ENCODE peak calls at places on chromosomes 3 and 15, in ten cellular contexts. I, J, M, G, U, V, E, K, Y and N are unnamed samples.

GRCh38 chr15:77633134-77633912 is 611 bp upstream of the LINGO1 start:
- DNase-seq in E (peak; percentile 85), Y (peak; percentile 87), U (peak; percentile 90), V (peak; percentile 74), K (peak; percentile 26), I (peak; percentile 90), M (peak; percentile 91), G (peak; percentile 95), J (peak; percentile 93), N (peak; percentile 95)

GRCh38 chr3:160837394-160837975 is 81.5 kb downstream of the PPM1L start:
- DNase-seq in E (no peak), M (peak; percentile 25), I (no peak), V (no peak), J (no peak), K (no peak), G (no peak), Y (no peak), U (no peak), N (no peak)

GRCh38 chr3:140499114-140499757 is 178.6 kb upstream of the TRIM42 start:
- DNase-seq in V (no peak), U (no peak), G (no peak), I (no peak), Y (no peak), E (peak; percentile 28), K (peak; percentile 9), J (no peak), M (no peak), N (peak; percentile 6)

GRCh38 chr3:4935347-4935746 is 43.9 kb upstream of the BHLHE40 start:
- DNase-seq in U (no peak), K (no peak), Y (no peak), V (no peak), I (no peak), M (no peak), G (no peak), J (no peak), E (peak; percentile 72), N (no peak)

GRCh38 chr15:101105059-101105851 is 146.6 kb downstream of the CHSY1 start:
- DNase-seq in U (peak; percentile 59), E (peak; percentile 11), J (no peak), M (no peak), G (no peak), Y (no peak), I (no peak), V (no peak), K (no peak), N (no peak)

GRCh38 chr3:49607105-49607591 is 52.9 kb downstream of the BSN start:
- DNase-seq in V (no peak), U (no peak), G (no peak), K (peak; percentile 60), I (no peak), E (peak; percentile 41), J (peak; percentile 36), M (no peak), Y (peak; percentile 55), N (no peak)

GRCh38 chr3:142886021-142886420 is 2.9 kb downstream of the PCOLCE2 start:
- DNase-seq in V (no peak), G (no peak), U (no peak), M (no peak), E (no peak), J (no peak), Y (no peak), K (no peak), I (no peak), N (no peak)

GRCh38 chr15:31349233-31350141 is 22.9 kb downstream of the KLF13 start:
- DNase-seq in J (no peak), K (no peak), I (peak; percentile 14), V (no peak), E (no peak), G (no peak), M (no peak), U (no peak), Y (no peak), N (no peak)

GRCh38 chr3:72303926-72304325 is 519.0 kb upstream of the PROK2 start:
- DNase-seq in I (no peak), E (no peak), G (no peak), M (no peak), V (no peak), U (no peak), K (no peak), J (no peak), Y (no peak), N (peak; percentile 70)

GRCh38 chr3:3665961-3666640 is 133.1 kb upstream of the LRRN1 start:
- DNase-seq in E (no peak), U (peak; percentile 76), J (no peak), M (no peak), I (peak; percentile 63), G (no peak), Y (no peak), K (no peak), V (no peak), N (no peak)

DNA sequence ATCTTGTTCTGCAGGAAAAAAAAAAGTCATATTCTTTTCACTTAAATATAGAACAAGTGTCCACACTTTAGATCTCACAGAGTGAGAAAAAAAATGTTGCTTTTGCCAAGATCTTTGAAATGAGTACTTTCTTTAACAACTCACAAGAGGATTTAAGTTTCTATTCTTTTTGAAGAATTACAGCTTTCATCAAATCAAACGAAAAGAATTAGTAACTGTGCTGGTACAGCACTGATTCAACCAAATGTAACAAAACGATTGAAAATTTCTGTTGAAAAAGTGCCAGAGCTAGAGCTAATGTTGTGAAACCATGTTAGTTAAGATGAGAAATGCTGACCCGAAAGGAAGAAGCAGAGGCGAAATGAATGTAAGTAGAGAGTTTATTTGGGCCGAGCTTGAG is 300.2 kb downstream of the GABRB3 start:
- DNase-seq in Y (no peak), I (no peak), G (no peak), V (no peak), M (no peak), U (no peak), E (no peak), J (no peak), K (no peak), N (no peak)
- H3K9me3 ChIP-seq in Y (no peaks in the 10 kb centered on the region), I (peaks cover 24% of the 10 kb centered on the region), G (peaks cover 10% of the 10 kb centered on the region), V (no peaks in the 10 kb centered on the region), M (no peaks in the 10 kb centered on the region), U (peaks cover 40% of the 10 kb centered on the region), E (no peaks in the 10 kb centered on the region), J (no peaks in the 10 kb centered on the region), K (peaks cover 8% of the 10 kb centered on the region), N (no peaks in the 10 kb centered on the region)

GRCh38 chr3:148023994-148024393 is 614.8 kb downstream of the ZIC1 start:
- DNase-seq in M (no peak), Y (no peak), G (no peak), J (no peak), I (no peak), U (peak; percentile 24), V (no peak), K (no peak), E (peak; percentile 17), N (peak; percentile 82)
- H3K27ac ChIP-seq in M (no peak overlapping the region), Y (no peak overlapping the region), G (no peak overlapping the region), J (no peak overlapping the region), I (no peak overlapping the region), U (no peak overlapping the region), V (no peak overlapping the region), K (no peak overlapping the region), E (no peak overlapping the region), N (no peak overlapping the region)

GRCh38 chr3:115072265-115073008 is 74.7 kb downstream of the ZBTB20 start:
- DNase-seq in K (no peak), G (no peak), E (peak; percentile 38), U (no peak), V (no peak), J (no peak), I (no peak), M (no peak), Y (no peak), N (peak; percentile 64)

GRCh38 chr3:115071122-115071521 is 76.0 kb downstream of the ZBTB20 start:
- DNase-seq in J (no peak), G (no peak), Y (no peak), V (no peak), M (no peak), U (no peak), K (no peak), E (no peak), I (no peak), N (no peak)

GRCh38 chr3:115074502-115074901 is 72.6 kb downstream of the ZBTB20 start:
- DNase-seq in Y (no peak), E (no peak), U (no peak), I (no peak), V (no peak), K (no peak), G (no peak), J (no peak), M (no peak), N (peak; percentile 58)

GRCh38 chr3:115071611-115072010 is 75.5 kb downstream of the ZBTB20 start:
- DNase-seq in E (no peak), U (no peak), Y (no peak), G (no peak), V (no peak), J (no peak), K (no peak), M (no peak), I (no peak), N (no peak)

DNA sequence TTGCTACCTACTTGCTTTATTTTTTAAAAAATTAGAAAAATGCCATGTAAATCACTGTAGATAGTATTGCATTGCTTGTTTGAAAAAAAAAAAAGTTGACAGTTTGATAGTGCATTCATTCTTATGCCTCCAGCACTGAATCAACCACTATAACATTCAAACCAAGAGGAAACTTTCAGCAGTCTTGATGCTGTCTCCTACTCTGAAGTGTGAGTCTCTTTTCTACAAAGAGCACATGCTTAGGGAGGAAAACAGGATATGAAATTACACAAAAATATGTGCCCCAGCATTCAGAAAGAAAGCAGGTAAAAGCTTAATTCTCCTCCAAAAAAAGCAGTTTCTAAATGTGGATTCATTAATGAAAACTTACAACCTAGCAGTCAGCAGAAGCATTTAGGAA is 78.3 kb downstream of the ZBTB20 start:
- DNase-seq in K (no peak), Y (no peak), V (no peak), G (no peak), M (no peak), J (no peak), U (no peak), I (no peak), E (no peak), N (no peak)
- TF ChIP-seq CTCF in K (no peak), Y (no peak), V (no peak), G (no peak), M (no peak), J (no peak), U (no peak), I (no peak), E (no peak), N (no peak)

GRCh38 chr15:24078310-24079029 is 391.4 kb upstream of the NDN start:
- DNase-seq in M (no peak), I (no peak), J (no peak), V (no peak), G (no peak), U (no peak), E (no peak), Y (no peak), K (no peak), N (no peak)
- H3K9me3 ChIP-seq in M (no peaks in the 10 kb centered on the region), I (peaks cover 29% of the 10 kb centered on the region), J (no peaks in the 10 kb centered on the region), V (no peaks in the 10 kb centered on the region), G (peaks cover 4% of the 10 kb centered on the region), U (peaks cover 13% of the 10 kb centered on the region), E (peaks cover 18% of the 10 kb centered on the region), Y (no peaks in the 10 kb centered on the region), K (no peaks in the 10 kb centered on the region), N (no peaks in the 10 kb centered on the region)